ENCODE peak calls at places on chromosomes 13 and 19, in four cellular contexts. V, S, L and Q are unnamed samples.

GRCh38 chr19:4391701-4392543 is 8.4 kb downstream of the SH3GL1 start:
- DNase-seq in V (no peak), S (no peak), L (no peak), Q (no peak)

GRCh38 chr13:108597943-108598342 is 31.5 kb upstream of the MYO16 start:
- DNase-seq in V (no peak), S (no peak), L (no peak), Q (no peak)

GRCh38 chr19:4094761-4095487 is 28.2 kb upstream of the ZBTB7A start:
- DNase-seq in V (no peak), S (no peak), L (no peak), Q (no peak)

GRCh38 chr13:72109863-72110262 is 242.9 kb upstream of the DACH1 start:
- DNase-seq in V (no peak), S (no peak), L (no peak), Q (no peak)

GRCh38 chr13:54124700-54125099 is 1096.1 kb downstream of the OLFM4 start:
- DNase-seq in V (no peak), S (no peak), L (no peak), Q (no peak)

GRCh38 chr13:33639640-33640080 is 178.3 kb upstream of the RFC3 start:
- DNase-seq in V (no peak), S (no peak), L (peak), Q (no peak)

GRCh38 chr13:36680918-36681317 is 7.1 kb downstream of the SERTM1 start:
- DNase-seq in V (no peak), S (no peak), L (no peak), Q (no peak)

GRCh38 chr13:28658796-28659610 is at the start of gene POMP:
- DNase-seq in V (peak), S (peak), L (peak), Q (peak)

GRCh38 chr13:40389081-40389641 is 277.3 kb downstream of the FOXO1 start:
- DNase-seq in V (no peak), S (no peak), L (peak), Q (no peak)

GRCh38 chr13:44107357-44108121 is 227.8 kb downstream of the LACC1 start:
- DNase-seq in V (no peak), S (no peak), L (no peak), Q (no peak)

GRCh38 chr19:40608957-40609356 is 7.8 kb downstream of the LTBP4 start:
- DNase-seq in V (no peak), S (no peak), L (no peak), Q (no peak)

GRCh38 chr19:1251503-1252220 is 3.3 kb downstream of the MIDN start:
- DNase-seq in V (no peak), S (no peak), L (no peak), Q (no peak)

GRCh38 chr13:41054212-41054877 is 7.0 kb upstream of the WBP4 start:
- DNase-seq in V (no peak), S (no peak), L (peak), Q (peak)

GRCh38 chr19:15589760-15590451 is 25.1 kb upstream of the CYP4F8 start:
- DNase-seq in V (no peak), S (no peak), L (no peak), Q (no peak)
- TF ChIP-seq EGR1 in V (no peak), S (no peak), L (no peak), Q (no peak)

GRCh38 chr19:29367701-29368306 is 154.9 kb upstream of the UQCRFS1 start:
- DNase-seq in V (peak), S (no peak), L (no peak), Q (no peak)
- TF ChIP-seq EGR1 in V (no peak), S (no peak), L (no peak), Q (no peak)

GRCh38 chr13:96898212-96898611 is 96.1 kb downstream of the OXGR1 start:
- DNase-seq in V (no peak), S (no peak), L (no peak), Q (no peak)
- TF ChIP-seq EGR1 in V (no peak), S (no peak), L (no peak), Q (no peak)

GRCh38 chr19:34218818-34219164 is 35.6 kb upstream of the GARRE1 start:
- DNase-seq in V (no peak), S (no peak), L (no peak), Q (no peak)

GRCh38 chr19:34222386-34222785 is 32.0 kb upstream of the GARRE1 start:
- DNase-seq in V (no peak), S (no peak), L (no peak), Q (no peak)

GRCh38 chr19:34224996-34225658 is 29.2 kb upstream of the GARRE1 start:
- DNase-seq in V (no peak), S (no peak), L (no peak), Q (no peak)

GRCh38 chr19:34217952-34218817 is 36.2 kb upstream of the GARRE1 start:
- DNase-seq in V (no peak), S (no peak), L (peak), Q (peak)

DNA sequence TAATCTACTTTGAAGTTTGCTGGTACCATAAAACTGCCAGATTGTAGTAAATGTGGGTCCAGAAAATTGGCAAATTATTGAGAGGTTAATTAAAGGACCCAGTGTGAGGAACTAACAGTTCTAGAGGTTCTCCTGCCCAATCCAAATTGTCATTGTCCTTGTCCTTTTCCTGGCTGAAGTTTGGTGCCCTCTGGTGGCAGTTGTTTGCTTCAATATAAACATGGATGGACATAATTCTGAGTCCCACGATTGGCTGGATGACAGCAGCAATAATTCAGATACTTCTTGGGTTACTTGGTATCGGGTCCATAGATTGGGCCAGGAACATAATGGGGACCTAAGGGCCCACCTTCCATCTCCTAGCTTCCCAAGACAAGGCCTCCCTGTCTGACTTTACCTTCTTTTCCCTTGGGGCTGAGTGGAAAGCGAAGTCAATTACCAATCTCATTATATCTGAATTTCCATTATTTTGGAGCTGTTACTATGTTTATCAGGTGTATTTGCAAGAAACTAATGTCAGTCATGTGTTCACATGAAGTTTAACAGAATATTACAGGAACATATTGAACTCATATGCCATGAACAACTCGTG is 33.8 kb upstream of the GARRE1 start:
- DNase-seq in V (peak), S (peak), L (no peak), Q (peak)
- TF ChIP-seq EGR1 in V (no peak), S (no peak), L (no peak), Q (no peak)

GRCh38 chr19:17777840-17778620 is 16.9 kb upstream of the B3GNT3 start:
- DNase-seq in V (peak), S (peak), L (no peak), Q (peak)

GRCh38 chr19:17775991-17776803 is 18.7 kb upstream of the B3GNT3 start:
- DNase-seq in V (no peak), S (no peak), L (peak), Q (no peak)

GRCh38 chr19:17778621-17779280 is 16.2 kb upstream of the B3GNT3 start:
- DNase-seq in V (no peak), S (no peak), L (no peak), Q (no peak)

GRCh38 chr19:17780781-17781180 is 14.2 kb upstream of the B3GNT3 start:
- DNase-seq in V (no peak), S (no peak), L (no peak), Q (no peak)

DNA sequence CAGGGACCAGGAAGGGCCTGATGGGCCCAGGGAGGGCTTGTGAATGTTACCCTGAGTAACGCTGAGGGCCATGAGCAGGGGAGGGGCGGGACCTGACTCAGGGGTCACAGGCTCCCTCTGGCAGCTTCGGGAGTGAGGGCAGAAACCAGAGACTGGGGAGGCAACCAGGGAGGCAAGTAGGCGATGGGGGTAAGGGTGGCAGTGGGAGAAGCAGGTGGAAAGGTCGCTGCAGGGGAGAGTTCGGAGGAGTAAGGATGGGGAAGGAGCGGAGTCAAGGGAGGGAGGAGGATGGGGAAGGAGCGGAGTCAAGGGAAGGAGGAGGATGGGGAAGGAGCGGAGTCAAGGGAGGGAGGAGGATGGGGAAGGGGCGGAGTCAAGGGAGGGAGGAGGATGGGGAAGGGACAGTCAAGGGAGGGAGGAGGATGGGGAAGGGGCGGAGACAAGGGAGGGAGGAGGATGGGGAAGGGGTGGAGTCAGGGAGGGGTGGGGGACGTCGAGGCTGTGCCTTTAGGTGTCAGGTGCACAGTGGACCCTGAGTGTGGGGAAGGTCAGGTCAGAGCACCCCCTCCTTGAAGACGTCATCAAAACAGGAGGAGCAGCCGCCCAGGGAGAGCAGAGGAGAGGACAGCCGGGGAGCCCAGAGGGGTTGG is 15.5 kb upstream of the B3GNT3 start:
- DNase-seq in V (peak), S (peak), L (no peak), Q (peak)
- TF ChIP-seq EGR1 in V (peak), S (no peak), L (no peak), Q (no peak)

GRCh38 chr19:39211731-39212376 is 7.8 kb upstream of the SYCN start:
- DNase-seq in V (no peak), S (peak), L (no peak), Q (no peak)
- TF ChIP-seq EGR1 in V (no peak), S (no peak), L (no peak), Q (no peak)

DNA sequence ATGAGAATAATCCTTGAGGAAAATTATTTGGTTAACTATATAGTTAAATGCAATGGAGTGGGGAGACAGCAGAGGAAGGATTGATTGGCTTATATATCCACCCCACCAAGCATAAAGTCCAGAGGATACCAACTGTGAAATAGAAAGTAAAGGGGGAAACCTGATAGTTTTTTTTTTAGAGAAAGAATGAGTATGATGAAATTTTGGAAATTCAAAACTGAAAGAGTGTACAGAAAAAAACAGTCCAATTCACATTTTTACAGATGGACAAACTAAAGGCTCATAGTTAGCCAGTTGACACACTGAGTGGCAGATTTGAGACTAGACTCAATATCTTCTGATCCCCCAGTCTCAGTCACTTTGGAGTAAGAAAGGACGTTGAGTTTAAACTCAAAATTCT is 51.1 kb downstream of the FNDC3A start:
- DNase-seq in V (no peak), S (no peak), L (no peak), Q (no peak)
- TF ChIP-seq EGR1 in V (no peak), S (no peak), L (no peak), Q (no peak)

DNA sequence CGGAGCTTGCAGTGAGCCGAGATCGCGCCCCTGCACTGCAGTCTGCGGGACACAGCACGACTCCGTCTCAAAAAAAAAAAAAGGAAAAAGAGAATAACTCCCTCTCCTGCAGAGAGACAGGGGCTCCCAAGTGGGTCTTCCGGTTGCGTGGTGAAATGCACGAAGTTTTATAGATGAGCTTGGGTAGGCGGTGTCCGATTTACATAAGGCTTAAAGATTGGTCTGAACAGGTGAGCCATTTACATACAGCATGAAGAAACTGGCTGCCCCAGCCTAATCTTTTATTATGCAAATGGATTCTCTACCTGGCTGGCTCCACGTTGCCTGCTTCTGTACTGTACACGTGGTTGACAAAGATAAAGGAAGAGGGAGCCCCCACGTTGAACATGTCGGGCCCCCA is 19.5 kb downstream of the ADGRE2 start:
- DNase-seq in V (peak), S (no peak), L (no peak), Q (no peak)
- TF ChIP-seq EGR1 in V (no peak), S (no peak), L (no peak), Q (no peak)

DNA sequence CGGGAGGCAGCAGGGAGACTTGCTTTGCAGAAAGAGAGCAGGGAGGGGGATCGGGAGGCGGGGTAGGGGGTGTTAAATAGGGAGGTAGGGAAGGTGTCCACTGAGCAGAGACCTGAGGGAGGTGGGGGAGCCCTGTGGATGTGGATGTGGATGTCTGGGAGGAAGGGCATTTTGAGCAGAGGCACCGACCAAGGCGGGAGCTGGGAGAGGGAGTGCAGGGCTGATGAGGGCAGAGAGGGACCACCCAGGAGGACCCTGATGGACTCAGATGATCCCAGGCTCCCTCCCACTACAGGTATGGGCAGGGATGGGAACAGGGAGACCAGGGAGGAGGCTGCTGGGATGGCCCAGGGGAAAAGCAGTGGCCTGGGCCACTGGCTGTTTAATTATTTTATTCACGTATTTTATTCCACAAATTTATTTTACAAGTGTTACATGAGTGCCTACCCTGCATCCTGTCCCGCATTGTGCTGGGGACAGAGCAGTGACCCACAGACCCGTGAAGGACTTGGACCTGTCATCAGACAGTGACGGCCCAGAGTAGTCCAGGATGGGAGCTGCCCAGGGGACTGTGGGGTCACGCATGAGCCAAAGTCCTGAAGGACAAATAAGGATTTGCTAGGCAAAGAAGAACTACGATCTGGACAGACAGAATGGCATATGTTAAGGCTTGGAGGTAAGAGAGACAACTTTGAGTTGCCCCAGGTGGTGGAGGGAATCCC is 5.3 kb downstream of the GRAMD1A start:
- DNase-seq in V (no peak), S (no peak), L (no peak), Q (no peak)
- TF ChIP-seq EGR1 in V (no peak), S (no peak), L (no peak), Q (no peak)